ENCODE peak calls at places on chromosomes 2 and 18, in seven cellular contexts. D is HCT116, O is K562, Q is HepG2, N is SK-N-SH, V is H1, A is GM12878. R is an unnamed sample.

GRCh38 chr2:238700122-238700457 is 147.8 kb upstream of the TWIST2 start:
- DNase-seq in O (no peak), V (no peak), D (no peak), N (no peak), Q (no peak), A (no peak), R (no peak)

GRCh38 chr2:173043466-173043865 is 32.2 kb upstream of the MAP3K20 start:
- DNase-seq in Q (no peak), N (no peak), A (no peak), D (no peak), O (no peak), V (no peak), R (no peak)

GRCh38 chr2:26846881-26847662 is 860 bp upstream of the DPYSL5 start:
- DNase-seq in O (no peak), V (no peak), Q (no peak), N (no peak), A (no peak), D (no peak), R (no peak)

GRCh38 chr18:69102959-69103358 is 297.7 kb upstream of the DOK6 start:
- DNase-seq in V (no peak), Q (no peak), D (peak; percentile 3), A (no peak), N (no peak), O (no peak), R (no peak)

GRCh38 chr2:76599732-76600368 is 889.1 kb upstream of the GCFC2 start:
- DNase-seq in Q (peak; percentile 93), N (peak; percentile 35), O (peak; percentile 48), V (peak; percentile 71), A (peak; percentile 43), D (peak; percentile 12), R (peak; percentile 92)

GRCh38 chr18:56382541-56382940 is 255.9 kb downstream of the TXNL1 start:
- DNase-seq in N (no peak), O (no peak), Q (no peak), A (no peak), V (no peak), D (no peak), R (no peak)

GRCh38 chr2:185787530-185788145 is 49.0 kb downstream of the FSIP2 start:
- DNase-seq in N (no peak), D (no peak), Q (no peak), V (no peak), O (no peak), A (no peak), R (no peak)

GRCh38 chr2:73746015-73746876 is 9.1 kb upstream of the TPRKB start:
- DNase-seq in Q (no peak), O (no peak), A (no peak), V (no peak), N (no peak), D (no peak), R (no peak)

GRCh38 chr2:229275506-229275905 is 4.4 kb upstream of the PID1 start:
- DNase-seq in V (no peak), O (no peak), Q (no peak), D (no peak), A (no peak), N (no peak), R (no peak)

GRCh38 chr18:36412778-36413177 is 115.3 kb downstream of the FHOD3 start:
- DNase-seq in Q (peak; percentile 29), O (no peak), N (peak; percentile 41), A (no peak), V (no peak), D (no peak), R (no peak)

GRCh38 chr2:147352775-147353381 is 492.0 kb upstream of the ACVR2A start:
- DNase-seq in V (no peak), Q (no peak), N (no peak), O (no peak), A (no peak), D (no peak), R (no peak)

GRCh38 chr2:144520718-144521487 is 984 bp upstream of the ZEB2 start:
- DNase-seq in N (no peak), A (no peak), D (no peak), V (no peak), O (no peak), Q (no peak), R (no peak)

GRCh38 chr2:71673402-71673795 is 220.0 kb downstream of the DYSF start:
- DNase-seq in Q (no peak), D (no peak), V (no peak), A (no peak), O (no peak), N (peak; percentile 4), R (no peak)

GRCh38 chr2:121810959-121811853 is 55.8 kb downstream of the TSN start:
- DNase-seq in O (peak; percentile 42), N (peak; percentile 76), A (no peak), V (no peak), Q (peak; percentile 69), D (peak; percentile 35), R (peak; percentile 28)

GRCh38 chr2:54370405-54371104 is 85.6 kb upstream of the SPTBN1 start:
- DNase-seq in N (no peak), Q (no peak), O (no peak), A (no peak), D (no peak), V (no peak), R (no peak)

GRCh38 chr2:37682473-37682872 is 11.0 kb upstream of the CDC42EP3 start:
- DNase-seq in Q (no peak), N (no peak), D (no peak), A (no peak), V (no peak), O (no peak), R (no peak)

GRCh38 chr2:173159794-173160463 is 84.3 kb downstream of the MAP3K20 start:
- DNase-seq in D (peak; percentile 51), Q (peak; percentile 25), A (no peak), O (no peak), V (peak; percentile 10), N (no peak), R (no peak)

GRCh38 chr2:17228461-17228860 is 289.8 kb downstream of the RAD51AP2 start:
- DNase-seq in A (no peak), D (no peak), V (no peak), O (no peak), N (no peak), Q (no peak), R (no peak)

GRCh38 chr2:35510641-35511040 is 844.9 kb upstream of the CRIM1 start:
- DNase-seq in A (no peak), D (no peak), V (no peak), Q (no peak), N (no peak), O (no peak), R (no peak)

GRCh38 chr2:25617948-25618646 is 55.3 kb downstream of the DTNB start:
- DNase-seq in N (no peak), O (no peak), V (no peak), A (no peak), Q (peak; percentile 10), D (no peak), R (no peak)

DNA sequence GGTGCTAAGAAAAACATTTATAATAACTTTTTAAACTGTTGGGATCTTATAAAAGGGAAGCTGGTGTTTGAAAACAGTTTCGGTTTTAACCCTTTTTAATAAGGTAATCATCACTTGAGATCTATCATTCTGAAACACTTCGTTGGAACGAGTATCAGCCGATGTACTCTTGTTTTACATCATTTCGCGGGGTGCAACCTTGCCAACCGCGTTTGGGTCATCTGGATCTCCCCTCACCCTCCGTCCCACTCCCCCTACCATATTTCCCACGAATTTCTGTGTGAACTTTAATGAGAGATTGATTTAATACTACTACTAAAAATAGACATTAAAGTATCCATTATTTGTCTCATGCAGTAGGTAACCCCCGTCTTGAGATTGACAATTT is 1.3 kb downstream of the CREB1 start:
- DNase-seq in V (no peak), A (no peak), N (peak; percentile 19), D (no peak), O (no peak), Q (no peak), R (no peak)
- TF ChIP-seq JUND in V (no peak), A (no peak), N (no peak), D (no peak), O (no peak), Q (no peak), R (no peak)

GRCh38 chr2:158600155-158600802 is 143.5 kb downstream of the PKP4 start:
- DNase-seq in O (no peak), V (no peak), D (no peak), Q (no peak), A (no peak), N (no peak), R (no peak)
- TF ChIP-seq JUND in O (no peak), V (no peak), D (no peak), Q (no peak), A (no peak), N (peak; percentile 88), R (no peak)

GRCh38 chr18:9722691-9723090 is 14.6 kb downstream of the RAB31 start:
- DNase-seq in N (no peak), V (no peak), A (no peak), Q (peak; percentile 37), O (no peak), D (no peak), R (peak; percentile 55)
- TF ChIP-seq JUND in N (no peak), V (no peak), A (no peak), Q (no peak), O (no peak), D (no peak), R (no peak)

GRCh38 chr2:165305391-165306096 is 66.3 kb downstream of the SCN2A start:
- DNase-seq in N (no peak), D (no peak), V (no peak), A (no peak), Q (no peak), O (no peak), R (no peak)
- TF ChIP-seq JUND in N (no peak), D (no peak), V (no peak), A (no peak), Q (no peak), O (no peak), R (no peak)

GRCh38 chr2:167177196-167177595 is 288.9 kb downstream of the XIRP2 start:
- DNase-seq in A (no peak), O (no peak), D (no peak), V (no peak), Q (no peak), N (no peak), R (no peak)
- TF ChIP-seq JUND in A (no peak), O (no peak), D (no peak), V (no peak), Q (no peak), N (no peak), R (no peak)

GRCh38 chr2:176175729-176176074 is 12.8 kb upstream of the HOXD1 start:
- DNase-seq in Q (no peak), V (no peak), D (no peak), N (no peak), O (no peak), A (no peak), R (no peak)

GRCh38 chr2:176176233-176176632 is 12.2 kb upstream of the HOXD1 start:
- DNase-seq in N (no peak), Q (no peak), V (no peak), O (no peak), A (no peak), D (no peak), R (no peak)

GRCh38 chr2:176178271-176178806 is 10.1 kb upstream of the HOXD1 start:
- DNase-seq in D (no peak), Q (no peak), V (no peak), A (no peak), O (no peak), N (no peak), R (no peak)

GRCh38 chr2:176178807-176179271 is 9.6 kb upstream of the HOXD1 start:
- DNase-seq in N (no peak), A (no peak), D (no peak), O (no peak), Q (no peak), V (no peak), R (no peak)

GRCh38 chr2:176177580-176178270 is 10.7 kb upstream of the HOXD1 start:
- DNase-seq in A (no peak), Q (no peak), V (no peak), D (no peak), O (no peak), N (no peak), R (no peak)
- TF ChIP-seq JUND in A (no peak), Q (no peak), V (no peak), D (no peak), O (no peak), N (no peak), R (no peak)

R was measured in T47D.